ENCODE peak calls at places on chromosomes 6 and 20, in six cellular contexts. W is astrocyte of the cerebellum; G is activated CD8-positive, alpha-beta T cell treated with anti-CD3 and anti-CD28 coated beads for 36 hours; J is GM23338; S is right lobe of liver; Z is WERI-Rb-1. T is an unnamed sample.

GRCh38 chr20:62743777-62744317 is 35.2 kb downstream of the NTSR1 start:
- DNase-seq in S (peak), J (no peak), Z (no peak), W (no peak), G (no peak), T (no peak)

GRCh38 chr6:2630891-2631458 is 119.7 kb downstream of the MYLK4 start:
- DNase-seq in W (peak), S (no peak), J (no peak), G (no peak), Z (no peak), T (no peak)

GRCh38 chr6:90217621-90218496 is 78.8 kb downstream of the BACH2 start:
- DNase-seq in J (no peak), Z (no peak), S (no peak), W (no peak), G (peak), T (no peak)

GRCh38 chr6:11770546-11771466 is 7.8 kb downstream of the ADTRP start:
- DNase-seq in Z (peak), S (peak), W (peak), J (peak), G (no peak), T (peak)

GRCh38 chr6:34768148-34768547 is 10.8 kb downstream of the SNRPC start:
- DNase-seq in S (no peak), G (no peak), J (no peak), Z (no peak), W (no peak), T (no peak)

GRCh38 chr20:18016772-18017171 is 40.9 kb downstream of the OVOL2 start:
- DNase-seq in Z (no peak), J (no peak), W (no peak), S (no peak), G (no peak), T (no peak)

GRCh38 chr6:49087372-49087771 is 375.7 kb downstream of the MMUT start:
- DNase-seq in J (no peak), S (no peak), W (no peak), Z (no peak), G (no peak), T (no peak)

GRCh38 chr20:62808211-62808865 is 3.7 kb downstream of the OGFR start:
- DNase-seq in Z (peak), J (peak), S (peak), G (peak), W (no peak), T (peak)

GRCh38 chr20:46118481-46119020 is 437 bp downstream of the CD40 start:
- DNase-seq in S (no peak), J (peak), Z (no peak), W (no peak), G (peak), T (no peak)

GRCh38 chr6:158688860-158689259 is 39.0 kb downstream of the SYTL3 start:
- DNase-seq in G (no peak), J (no peak), S (no peak), Z (no peak), W (no peak), T (no peak)

GRCh38 chr20:24100370-24101011 is 111.9 kb upstream of the GGTLC1 start:
- DNase-seq in G (peak), W (peak), S (no peak), Z (peak), J (peak), T (no peak)

GRCh38 chr20:22374066-22374465 is 210.3 kb downstream of the FOXA2 start:
- DNase-seq in J (no peak), S (no peak), Z (no peak), G (no peak), W (no peak), T (no peak)

GRCh38 chr6:161228096-161228495 is 45.8 kb downstream of the AGPAT4 start:
- DNase-seq in G (no peak), J (no peak), Z (no peak), W (no peak), S (no peak), T (no peak)

GRCh38 chr6:79750806-79751205 is 119.7 kb downstream of the SH3BGRL2 start:
- DNase-seq in Z (no peak), S (no peak), J (peak), W (peak), G (no peak), T (no peak)

GRCh38 chr6:148479498-148479897 is 136.9 kb downstream of the SASH1 start:
- DNase-seq in G (no peak), J (no peak), Z (no peak), W (no peak), S (no peak), T (no peak)

GRCh38 chr20:48739395-48740268 is 88.2 kb downstream of the PREX1 start:
- DNase-seq in G (peak), W (no peak), Z (no peak), S (no peak), J (no peak), T (no peak)

GRCh38 chr20:15814903-15815302 is 758.3 kb downstream of the KIF16B start:
- DNase-seq in S (no peak), G (no peak), W (no peak), Z (no peak), J (no peak), T (no peak)

GRCh38 chr6:33017024-33017423 is 7.6 kb upstream of the HLA-DOA start:
- DNase-seq in G (no peak), S (no peak), Z (no peak), J (no peak), W (no peak), T (no peak)

GRCh38 chr6:148221580-148221979 is 121.1 kb upstream of the SASH1 start:
- DNase-seq in W (no peak), Z (no peak), S (no peak), J (peak), G (no peak), T (no peak)

GRCh38 chr6:70241031-70241430 is 61.9 kb downstream of the COL9A1 start:
- DNase-seq in Z (no peak), J (no peak), S (no peak), G (no peak), W (no peak), T (no peak)

GRCh38 chr6:12339808-12340487 is 49.8 kb downstream of the EDN1 start:
- DNase-seq in J (no peak), S (peak), G (no peak), Z (peak), W (no peak), T (no peak)

GRCh38 chr20:46199198-46199597 is 81.1 kb downstream of the CD40 start:
- DNase-seq in W (no peak), J (peak), G (peak), Z (no peak), S (no peak), T (peak)

GRCh38 chr20:31595654-31596411 is 9.3 kb upstream of the ID1 start:
- DNase-seq in G (no peak), J (peak), Z (no peak), S (peak), W (no peak), T (no peak)

GRCh38 chr20:24675651-24676352 is 206.4 kb downstream of the SYNDIG1 start:
- DNase-seq in W (no peak), G (no peak), J (no peak), Z (no peak), S (no peak), T (no peak)

GRCh38 chr6:150881911-150882481 is 16.5 kb downstream of the MTHFD1L start:
- DNase-seq in W (peak), J (no peak), S (no peak), Z (no peak), G (no peak), T (no peak)

GRCh38 chr6:105301072-105301503 is 101.8 kb downstream of the PREP start:
- DNase-seq in Z (no peak), S (no peak), J (no peak), W (no peak), G (no peak), T (no peak)

GRCh38 chr6:105300090-105300489 is 102.8 kb downstream of the PREP start:
- DNase-seq in S (no peak), G (no peak), W (no peak), J (no peak), Z (no peak), T (no peak)

GRCh38 chr6:105304366-105304765 is 98.5 kb downstream of the PREP start:
- DNase-seq in Z (no peak), J (no peak), W (no peak), G (no peak), S (no peak), T (no peak)

GRCh38 chr6:105301756-105302616 is 100.9 kb downstream of the PREP start:
- DNase-seq in Z (no peak), S (no peak), W (no peak), G (no peak), J (no peak), T (no peak)

GRCh38 chr6:105302617-105303128 is 100.2 kb downstream of the PREP start:
- DNase-seq in W (no peak), S (no peak), J (peak), Z (no peak), G (no peak), T (no peak)
- TF ChIP-seq CTCF in W (no peak), S (no peak), J (peak), Z (peak), G (no peak), T (no peak)

DNA sequence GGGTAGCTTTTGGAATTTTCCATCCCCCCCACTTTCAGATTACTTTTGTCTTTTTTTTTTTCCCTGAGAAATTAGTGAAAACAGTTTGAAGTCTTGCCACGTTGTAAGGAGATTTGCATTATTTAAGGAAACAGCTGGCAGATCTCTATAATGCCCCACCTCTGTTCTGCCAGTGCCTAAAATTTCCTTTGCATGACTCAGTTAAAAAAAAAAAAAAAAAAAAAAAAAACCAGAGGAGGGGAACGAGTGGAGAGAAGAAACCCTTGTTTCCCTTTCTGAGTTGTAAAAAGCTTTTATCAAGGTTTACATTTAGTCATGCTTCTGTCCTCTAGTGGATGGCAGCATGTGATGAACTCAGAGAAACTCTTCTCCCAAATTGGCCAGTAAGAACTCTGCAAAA is 33.5 kb downstream of the CARMIL1 start:
- DNase-seq in W (no peak), S (no peak), J (no peak), G (no peak), Z (no peak), T (no peak)
- TF ChIP-seq CTCF in W (peak), S (no peak), J (no peak), G (no peak), Z (no peak), T (no peak)

GRCh38 chr20:8642247-8642646 is 426.6 kb upstream of the PLCB4 start:
- DNase-seq in Z (no peak), J (no peak), G (no peak), S (no peak), W (no peak), T (no peak)
- TF ChIP-seq CTCF in Z (no peak), J (no peak), G (no peak), S (no peak), W (no peak), T (no peak)

DNA sequence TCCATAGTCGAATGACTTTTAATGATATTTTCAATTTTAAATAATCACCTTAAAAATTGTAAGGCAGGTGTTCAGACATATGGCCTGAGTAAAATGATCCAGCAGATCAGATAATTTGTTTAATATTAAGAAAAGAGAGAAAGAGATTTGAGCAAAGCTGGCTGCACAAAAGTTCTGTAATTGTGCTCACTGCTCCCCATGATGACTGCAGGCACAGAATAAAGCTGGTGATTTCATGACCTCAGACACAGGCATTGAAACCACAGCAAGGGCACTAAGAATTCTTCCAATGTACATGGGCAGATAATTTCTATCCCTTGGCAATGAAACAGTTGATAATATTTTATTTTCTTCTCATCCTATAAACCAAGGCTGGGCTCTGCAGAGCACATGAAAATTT is 553.1 kb downstream of the NKAIN2 start:
- DNase-seq in J (no peak), G (no peak), W (no peak), Z (no peak), S (no peak), T (no peak)
- TF ChIP-seq CTCF in J (no peak), G (no peak), W (no peak), Z (no peak), S (no peak), T (no peak)